ENCODE peak calls at places on chromosomes 4 and X, in nine cellular contexts. One of them, this sample, is unnamed.

GRCh38 chr4:15779789-15780188 is 1.7 kb downstream of the CD38 start:
- DNase-seq in stromal cell of bone marrow: no peak
- DNase-seq in B cell: no peak
- DNase-seq in GM12864: no peak
- DNase-seq in Right ventricle myocardium superior: no peak
- DNase-seq in stimulated activated CD8-positive, alpha-beta memory T cell treated with anti-CD3 and anti-CD28 coated beads, Interleukin-7, amount 100 ng/mL, for 1 hour: no peak
- DNase-seq in NCI-H146: no peak
- DNase-seq in HT1080: no peak
- DNase-seq in NCI-H748 treated with DMSO at 0.1 percent for 48 hours: no peak
- DNase-seq in this sample: no peak

GRCh38 chr4:176782794-176783193 is 9.9 kb downstream of the VEGFC start:
- DNase-seq in stromal cell of bone marrow: no peak
- DNase-seq in B cell: no peak
- DNase-seq in GM12864: no peak
- DNase-seq in Right ventricle myocardium superior: no peak
- DNase-seq in stimulated activated CD8-positive, alpha-beta memory T cell treated with anti-CD3 and anti-CD28 coated beads, Interleukin-7, amount 100 ng/mL, for 1 hour: no peak
- DNase-seq in NCI-H146: no peak
- DNase-seq in HT1080: no peak
- DNase-seq in NCI-H748 treated with DMSO at 0.1 percent for 48 hours: no peak
- DNase-seq in this sample: no peak

GRCh38 chr4:123673971-123674370 is 277.4 kb downstream of the SPRY1 start:
- DNase-seq in stromal cell of bone marrow: no peak
- DNase-seq in B cell: no peak
- DNase-seq in GM12864: no peak
- DNase-seq in Right ventricle myocardium superior: no peak
- DNase-seq in stimulated activated CD8-positive, alpha-beta memory T cell treated with anti-CD3 and anti-CD28 coated beads, Interleukin-7, amount 100 ng/mL, for 1 hour: no peak
- DNase-seq in NCI-H146: no peak
- DNase-seq in HT1080: peak
- DNase-seq in NCI-H748 treated with DMSO at 0.1 percent for 48 hours: no peak
- DNase-seq in this sample: no peak

GRCh38 chrX:23838953-23839352 is 56.0 kb downstream of the SAT1 start:
- DNase-seq in stromal cell of bone marrow: no peak
- DNase-seq in B cell: no peak
- DNase-seq in GM12864: no peak
- DNase-seq in Right ventricle myocardium superior: no peak
- DNase-seq in stimulated activated CD8-positive, alpha-beta memory T cell treated with anti-CD3 and anti-CD28 coated beads, Interleukin-7, amount 100 ng/mL, for 1 hour: no peak
- DNase-seq in NCI-H146: no peak
- DNase-seq in HT1080: no peak
- DNase-seq in NCI-H748 treated with DMSO at 0.1 percent for 48 hours: no peak
- DNase-seq in this sample: no peak

GRCh38 chr4:175166020-175166419 is 247.9 kb downstream of the ADAM29 start:
- DNase-seq in stromal cell of bone marrow: no peak
- DNase-seq in B cell: no peak
- DNase-seq in GM12864: no peak
- DNase-seq in Right ventricle myocardium superior: no peak
- DNase-seq in stimulated activated CD8-positive, alpha-beta memory T cell treated with anti-CD3 and anti-CD28 coated beads, Interleukin-7, amount 100 ng/mL, for 1 hour: no peak
- DNase-seq in NCI-H146: no peak
- DNase-seq in HT1080: no peak
- DNase-seq in NCI-H748 treated with DMSO at 0.1 percent for 48 hours: no peak
- DNase-seq in this sample: no peak

GRCh38 chrX:136170109-136170800 is 22.9 kb downstream of the FHL1 start:
- DNase-seq in stromal cell of bone marrow: no peak
- DNase-seq in B cell: no peak
- DNase-seq in GM12864: no peak
- DNase-seq in Right ventricle myocardium superior: no peak
- DNase-seq in stimulated activated CD8-positive, alpha-beta memory T cell treated with anti-CD3 and anti-CD28 coated beads, Interleukin-7, amount 100 ng/mL, for 1 hour: no peak
- DNase-seq in NCI-H146: no peak
- DNase-seq in HT1080: no peak
- DNase-seq in NCI-H748 treated with DMSO at 0.1 percent for 48 hours: no peak
- DNase-seq in this sample: no peak

GRCh38 chr4:5373327-5373726 is 322.0 kb downstream of the STK32B start:
- DNase-seq in stromal cell of bone marrow: no peak
- DNase-seq in B cell: no peak
- DNase-seq in GM12864: no peak
- DNase-seq in Right ventricle myocardium superior: no peak
- DNase-seq in stimulated activated CD8-positive, alpha-beta memory T cell treated with anti-CD3 and anti-CD28 coated beads, Interleukin-7, amount 100 ng/mL, for 1 hour: no peak
- DNase-seq in NCI-H146: no peak
- DNase-seq in HT1080: no peak
- DNase-seq in NCI-H748 treated with DMSO at 0.1 percent for 48 hours: no peak
- DNase-seq in this sample: no peak

GRCh38 chr4:182644326-182645050 is 272.7 kb downstream of the DCTD start:
- DNase-seq in stromal cell of bone marrow: peak
- DNase-seq in B cell: no peak
- DNase-seq in GM12864: no peak
- DNase-seq in Right ventricle myocardium superior: no peak
- DNase-seq in stimulated activated CD8-positive, alpha-beta memory T cell treated with anti-CD3 and anti-CD28 coated beads, Interleukin-7, amount 100 ng/mL, for 1 hour: no peak
- DNase-seq in NCI-H146: no peak
- DNase-seq in HT1080: no peak
- DNase-seq in NCI-H748 treated with DMSO at 0.1 percent for 48 hours: no peak
- DNase-seq in this sample: no peak

GRCh38 chr4:5416637-5417036 is 291.7 kb downstream of the EVC2 start:
- DNase-seq in stromal cell of bone marrow: no peak
- DNase-seq in B cell: peak
- DNase-seq in GM12864: peak
- DNase-seq in Right ventricle myocardium superior: no peak
- DNase-seq in stimulated activated CD8-positive, alpha-beta memory T cell treated with anti-CD3 and anti-CD28 coated beads, Interleukin-7, amount 100 ng/mL, for 1 hour: no peak
- DNase-seq in NCI-H146: no peak
- DNase-seq in HT1080: no peak
- DNase-seq in NCI-H748 treated with DMSO at 0.1 percent for 48 hours: no peak
- DNase-seq in this sample: no peak

GRCh38 chr4:89800527-89801103 is 36.3 kb downstream of the SNCA start:
- DNase-seq in stromal cell of bone marrow: no peak
- DNase-seq in B cell: no peak
- DNase-seq in GM12864: no peak
- DNase-seq in Right ventricle myocardium superior: no peak
- DNase-seq in stimulated activated CD8-positive, alpha-beta memory T cell treated with anti-CD3 and anti-CD28 coated beads, Interleukin-7, amount 100 ng/mL, for 1 hour: no peak
- DNase-seq in NCI-H146: no peak
- DNase-seq in HT1080: peak
- DNase-seq in NCI-H748 treated with DMSO at 0.1 percent for 48 hours: no peak
- DNase-seq in this sample: peak

GRCh38 chrX:130906776-130907175 is 3.8 kb upstream of the ENOX2 start:
- DNase-seq in stromal cell of bone marrow: no peak
- DNase-seq in B cell: no peak
- DNase-seq in GM12864: no peak
- DNase-seq in Right ventricle myocardium superior: no peak
- DNase-seq in stimulated activated CD8-positive, alpha-beta memory T cell treated with anti-CD3 and anti-CD28 coated beads, Interleukin-7, amount 100 ng/mL, for 1 hour: no peak
- DNase-seq in NCI-H146: no peak
- DNase-seq in HT1080: no peak
- DNase-seq in NCI-H748 treated with DMSO at 0.1 percent for 48 hours: no peak
- DNase-seq in this sample: no peak

GRCh38 chr4:48767530-48767929 is 12.5 kb downstream of the FRYL start:
- DNase-seq in stromal cell of bone marrow: no peak
- DNase-seq in B cell: no peak
- DNase-seq in GM12864: no peak
- DNase-seq in Right ventricle myocardium superior: no peak
- DNase-seq in stimulated activated CD8-positive, alpha-beta memory T cell treated with anti-CD3 and anti-CD28 coated beads, Interleukin-7, amount 100 ng/mL, for 1 hour: no peak
- DNase-seq in NCI-H146: no peak
- DNase-seq in HT1080: no peak
- DNase-seq in NCI-H748 treated with DMSO at 0.1 percent for 48 hours: no peak
- DNase-seq in this sample: no peak

GRCh38 chr4:108052511-108052910 is 62.8 kb downstream of the HADH start:
- DNase-seq in stromal cell of bone marrow: no peak
- DNase-seq in B cell: no peak
- DNase-seq in GM12864: no peak
- DNase-seq in Right ventricle myocardium superior: no peak
- DNase-seq in stimulated activated CD8-positive, alpha-beta memory T cell treated with anti-CD3 and anti-CD28 coated beads, Interleukin-7, amount 100 ng/mL, for 1 hour: no peak
- DNase-seq in NCI-H146: no peak
- DNase-seq in HT1080: no peak
- DNase-seq in NCI-H748 treated with DMSO at 0.1 percent for 48 hours: no peak
- DNase-seq in this sample: no peak

GRCh38 chrX:102138064-102138463 is 4.2 kb downstream of the TCEAL6 start:
- DNase-seq in stromal cell of bone marrow: no peak
- DNase-seq in B cell: no peak
- DNase-seq in GM12864: no peak
- DNase-seq in Right ventricle myocardium superior: no peak
- DNase-seq in stimulated activated CD8-positive, alpha-beta memory T cell treated with anti-CD3 and anti-CD28 coated beads, Interleukin-7, amount 100 ng/mL, for 1 hour: no peak
- DNase-seq in NCI-H146: no peak
- DNase-seq in HT1080: no peak
- DNase-seq in NCI-H748 treated with DMSO at 0.1 percent for 48 hours: no peak
- DNase-seq in this sample: peak

This sample was measured in SJCRH30.